ENCODE peak calls at places on chromosomes 3 and 15, in five cellular contexts. One of them, this sample, is unnamed.

GRCh38 chr3:188874576-188874975 is 297.2 kb upstream of the TPRG1 start:
- DNase-seq in progenitor cell of endocrine pancreas: no peak
- DNase-seq in epithelial cell of esophagus: no peak
- DNase-seq in G401: no peak
- DNase-seq in CD8-positive, alpha-beta T cell: no peak
- DNase-seq in this sample: no peak

GRCh38 chr3:134277271-134277670 is 26.6 kb upstream of the RYK start:
- DNase-seq in progenitor cell of endocrine pancreas: no peak
- DNase-seq in epithelial cell of esophagus: peak
- DNase-seq in G401: no peak
- DNase-seq in CD8-positive, alpha-beta T cell: no peak
- DNase-seq in this sample: no peak

GRCh38 chr15:81304226-81304625 is 19.7 kb downstream of the STARD5 start:
- DNase-seq in progenitor cell of endocrine pancreas: no peak
- DNase-seq in epithelial cell of esophagus: peak
- DNase-seq in G401: peak
- DNase-seq in CD8-positive, alpha-beta T cell: no peak
- DNase-seq in this sample: no peak

GRCh38 chr3:44106761-44107160 is 134.9 kb upstream of the TOPAZ1 start:
- DNase-seq in progenitor cell of endocrine pancreas: no peak
- DNase-seq in epithelial cell of esophagus: peak
- DNase-seq in G401: peak
- DNase-seq in CD8-positive, alpha-beta T cell: no peak
- DNase-seq in this sample: no peak

GRCh38 chr3:72694398-72694797 is 153.8 kb downstream of the SHQ1 start:
- DNase-seq in progenitor cell of endocrine pancreas: no peak
- DNase-seq in epithelial cell of esophagus: no peak
- DNase-seq in G401: no peak
- DNase-seq in CD8-positive, alpha-beta T cell: no peak
- DNase-seq in this sample: no peak

GRCh38 chr3:142263126-142263525 is 37.7 kb upstream of the GK5 start:
- DNase-seq in progenitor cell of endocrine pancreas: no peak
- DNase-seq in epithelial cell of esophagus: peak
- DNase-seq in G401: no peak
- DNase-seq in CD8-positive, alpha-beta T cell: no peak
- DNase-seq in this sample: no peak

GRCh38 chr3:63089007-63089406 is 189.1 kb upstream of the SYNPR start:
- DNase-seq in progenitor cell of endocrine pancreas: no peak
- DNase-seq in epithelial cell of esophagus: no peak
- DNase-seq in G401: no peak
- DNase-seq in CD8-positive, alpha-beta T cell: no peak
- DNase-seq in this sample: peak

GRCh38 chr3:143627336-143627735 is 220.9 kb downstream of the SLC9A9 start:
- DNase-seq in progenitor cell of endocrine pancreas: no peak
- DNase-seq in epithelial cell of esophagus: peak
- DNase-seq in G401: no peak
- DNase-seq in CD8-positive, alpha-beta T cell: no peak
- DNase-seq in this sample: no peak

GRCh38 chr15:41683955-41684354 is 23.8 kb downstream of the MGA start:
- DNase-seq in progenitor cell of endocrine pancreas: no peak
- DNase-seq in epithelial cell of esophagus: no peak
- DNase-seq in G401: no peak
- DNase-seq in CD8-positive, alpha-beta T cell: no peak
- DNase-seq in this sample: peak

GRCh38 chr3:72093270-72093669 is 308.3 kb upstream of the PROK2 start:
- DNase-seq in progenitor cell of endocrine pancreas: no peak
- DNase-seq in epithelial cell of esophagus: no peak
- DNase-seq in G401: no peak
- DNase-seq in CD8-positive, alpha-beta T cell: no peak
- DNase-seq in this sample: no peak

GRCh38 chr3:79167651-79168416 is 600.0 kb downstream of the ROBO1 start:
- DNase-seq in progenitor cell of endocrine pancreas: no peak
- DNase-seq in epithelial cell of esophagus: peak
- DNase-seq in G401: no peak
- DNase-seq in CD8-positive, alpha-beta T cell: no peak
- DNase-seq in this sample: no peak

GRCh38 chr15:58724471-58724870 is 25.0 kb downstream of the ADAM10 start:
- DNase-seq in progenitor cell of endocrine pancreas: no peak
- DNase-seq in epithelial cell of esophagus: no peak
- DNase-seq in G401: no peak
- DNase-seq in CD8-positive, alpha-beta T cell: no peak
- DNase-seq in this sample: no peak

This sample was measured in HepG2.